ENCODE peak calls at places on chromosomes 4 and X, in nine cellular contexts. G is WTC11, A is heart left ventricle, H is epithelial cell of esophagus, E is K562, D is HL-60, M is endothelial cell, J is foreskin fibroblast, L is psoas muscle. S is an unnamed sample.

GRCh38 chr4:88356771-88357170 is 21.9 kb upstream of the HERC6 start:
- DNase-seq in G (no peak), J (peak), D (no peak), M (no peak), L (no peak), E (no peak), A (no peak), H (peak), S (no peak)

GRCh38 chr4:26235500-26235899 is 85.3 kb upstream of the RBPJ start:
- DNase-seq in E (no peak), A (peak), D (no peak), M (no peak), G (no peak), J (peak), L (peak), H (peak), S (no peak)

GRCh38 chrX:77527233-77528001 is 80.2 kb downstream of the FGF16 start:
- DNase-seq in G (peak), L (peak), J (no peak), D (no peak), M (no peak), A (peak), H (no peak), E (peak), S (no peak)

GRCh38 chr4:3630934-3631585 is 98.8 kb upstream of the LRPAP1 start:
- DNase-seq in G (no peak), A (no peak), M (no peak), H (no peak), L (no peak), D (no peak), J (no peak), E (no peak), S (no peak)

GRCh38 chr4:146023334-146023967 is 84.8 kb upstream of the ZNF827 start:
- DNase-seq in A (no peak), E (no peak), D (no peak), G (no peak), L (no peak), J (no peak), M (no peak), H (no peak), S (peak)

GRCh38 chrX:39850630-39851152 is 247.1 kb downstream of the BCOR start:
- DNase-seq in M (no peak), J (peak), L (no peak), D (peak), H (no peak), G (peak), A (no peak), E (peak), S (no peak)

GRCh38 chrX:130170752-130171445 is 863 bp upstream of the RAB33A start:
- DNase-seq in H (peak), L (peak), A (peak), D (peak), E (no peak), M (peak), J (peak), G (peak), S (peak)

GRCh38 chr4:142703694-142704309 is 142.3 kb downstream of the INPP4B start:
- DNase-seq in M (no peak), D (no peak), J (no peak), A (no peak), L (no peak), G (no peak), H (no peak), E (no peak), S (no peak)

GRCh38 chr4:105967058-105967658 is 71.9 kb downstream of the NPNT start:
- DNase-seq in H (no peak), M (no peak), A (peak), G (no peak), L (no peak), E (no peak), D (no peak), J (no peak), S (no peak)

GRCh38 chrX:143581260-143581659 is 54.6 kb downstream of the SLITRK4 start:
- DNase-seq in H (no peak), D (no peak), G (no peak), L (no peak), E (no peak), M (no peak), J (no peak), A (no peak), S (no peak)

GRCh38 chr4:93396274-93396673 is 432.3 kb upstream of the ATOH1 start:
- DNase-seq in J (peak), L (no peak), G (no peak), M (no peak), H (peak), E (no peak), A (no peak), D (no peak), S (no peak)

GRCh38 chrX:57573754-57574153 is 18.1 kb upstream of the ZXDB start:
- DNase-seq in G (no peak), H (peak), E (no peak), J (peak), D (no peak), A (no peak), M (peak), L (no peak), S (no peak)

GRCh38 chr4:150852237-150852636 is 162.8 kb downstream of the LRBA start:
- DNase-seq in D (peak), M (no peak), H (no peak), J (peak), E (no peak), A (no peak), L (no peak), G (no peak), S (no peak)

GRCh38 chr4:56388311-56388710 is 1.0 kb upstream of the AASDH start:
- DNase-seq in J (peak), L (no peak), A (no peak), H (no peak), G (no peak), M (no peak), D (no peak), E (no peak), S (no peak)

GRCh38 chrX:51643377-51643776 is 24.7 kb upstream of the CENPVL3 start:
- DNase-seq in A (no peak), E (no peak), D (no peak), L (no peak), G (no peak), J (no peak), H (no peak), M (no peak), S (no peak)

DNA sequence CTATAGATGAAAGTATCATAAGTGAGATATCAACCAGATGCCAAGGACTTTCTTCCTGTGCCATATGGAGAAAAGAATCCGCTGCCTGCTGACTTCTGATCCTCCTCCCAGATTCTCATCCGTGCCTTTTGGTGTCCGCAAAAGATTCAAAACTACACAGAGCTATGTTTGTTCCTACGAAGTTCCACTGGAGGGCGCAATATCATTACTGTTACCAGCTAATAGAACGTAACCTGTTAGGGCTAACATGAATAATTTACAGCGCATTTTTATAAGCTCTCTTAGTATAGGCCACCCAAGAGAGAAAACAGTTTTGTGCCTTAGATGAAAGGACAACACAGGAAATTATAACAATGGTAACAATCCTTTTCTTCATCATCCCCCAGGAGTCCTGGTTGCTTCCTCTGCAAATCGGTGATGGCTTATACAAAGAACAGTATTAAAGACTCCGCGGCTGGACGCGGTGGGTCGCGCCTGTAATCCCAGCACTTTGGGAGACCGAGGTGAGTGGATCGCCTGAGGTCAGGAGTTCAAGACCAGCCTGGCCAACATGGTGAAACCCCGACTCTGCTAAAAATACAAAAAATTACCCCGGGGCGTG is 22.8 kb upstream of the CENPVL3 start:
- DNase-seq in J (peak), D (no peak), A (no peak), L (no peak), G (peak), H (peak), M (peak), E (peak), S (peak)
- TF ChIP-seq CTCF in J (peak), D (no peak), A (no peak), L (peak), G (peak), H (peak), M (peak), E (peak), S (peak)

GRCh38 chr4:123386608-123387007 is 10.0 kb upstream of the SPRY1 start:
- DNase-seq in G (no peak), A (no peak), H (peak), J (no peak), D (no peak), L (no peak), M (no peak), E (no peak), S (no peak)

GRCh38 chr4:123396294-123397275 is at the start of gene SPRY1:
- DNase-seq in L (peak), G (peak), J (peak), H (peak), E (peak), A (peak), D (peak), M (peak), S (peak)

GRCh38 chr4:123393696-123394095 is 2.9 kb upstream of the SPRY1 start:
- DNase-seq in A (no peak), H (no peak), G (no peak), L (no peak), J (no peak), D (no peak), M (no peak), E (no peak), S (no peak)

DNA sequence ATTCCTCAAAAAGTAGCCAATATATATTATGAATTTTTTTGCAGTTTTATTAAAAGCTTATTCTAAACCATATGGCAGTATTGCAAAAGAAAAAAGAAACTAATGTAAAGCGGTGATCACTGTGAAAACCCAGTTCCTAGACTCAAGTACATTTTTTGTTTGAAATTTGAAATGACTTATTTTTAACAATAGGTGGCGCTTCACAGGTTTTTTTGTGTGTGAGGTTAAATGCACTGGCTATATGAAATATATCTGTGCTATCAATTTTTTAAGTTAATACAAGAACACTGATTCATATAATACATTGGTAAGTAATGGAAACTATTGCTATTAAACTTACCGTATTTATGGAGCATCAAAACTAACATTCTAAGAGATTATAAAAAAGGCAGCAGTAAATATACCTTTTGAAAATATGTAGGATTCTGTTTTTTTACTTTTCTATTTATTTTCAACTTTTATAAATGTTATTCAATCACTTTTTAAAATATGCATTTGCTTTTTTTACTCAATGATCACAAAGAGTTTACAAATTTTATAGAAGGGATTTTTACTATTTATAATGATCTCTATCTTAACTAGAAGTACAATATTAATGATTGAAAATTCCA is 5.6 kb upstream of the SPRY1 start:
- DNase-seq in A (no peak), M (no peak), J (peak), H (peak), D (no peak), L (no peak), E (peak), G (no peak), S (no peak)
- TF ChIP-seq CTCF in A (peak), M (peak), J (peak), H (peak), D (no peak), L (peak), E (peak), G (no peak), S (peak)

GRCh38 chrX:68146054-68146453 is 287.2 kb downstream of the OPHN1 start:
- DNase-seq in D (no peak), J (peak), G (no peak), A (no peak), E (no peak), L (no peak), M (no peak), H (peak), S (no peak)
- TF ChIP-seq CTCF in D (peak), J (peak), G (no peak), A (peak), E (peak), L (peak), M (no peak), H (peak), S (peak)

GRCh38 chr4:158811216-158811540 is 42.4 kb downstream of the FNIP2 start:
- DNase-seq in M (no peak), L (no peak), H (no peak), D (no peak), E (no peak), G (no peak), J (no peak), A (no peak), S (no peak)

GRCh38 chr4:158812543-158812942 is 43.7 kb downstream of the FNIP2 start:
- DNase-seq in D (no peak), H (no peak), J (no peak), G (no peak), E (no peak), L (no peak), A (no peak), M (no peak), S (no peak)

GRCh38 chr4:158812133-158812532 is 43.3 kb downstream of the FNIP2 start:
- DNase-seq in L (no peak), M (no peak), A (no peak), J (no peak), E (no peak), H (no peak), G (no peak), D (no peak), S (no peak)

GRCh38 chr4:158810487-158811215 is 41.8 kb downstream of the FNIP2 start:
- DNase-seq in L (peak), H (peak), D (no peak), J (peak), M (no peak), A (peak), G (no peak), E (no peak), S (no peak)

DNA sequence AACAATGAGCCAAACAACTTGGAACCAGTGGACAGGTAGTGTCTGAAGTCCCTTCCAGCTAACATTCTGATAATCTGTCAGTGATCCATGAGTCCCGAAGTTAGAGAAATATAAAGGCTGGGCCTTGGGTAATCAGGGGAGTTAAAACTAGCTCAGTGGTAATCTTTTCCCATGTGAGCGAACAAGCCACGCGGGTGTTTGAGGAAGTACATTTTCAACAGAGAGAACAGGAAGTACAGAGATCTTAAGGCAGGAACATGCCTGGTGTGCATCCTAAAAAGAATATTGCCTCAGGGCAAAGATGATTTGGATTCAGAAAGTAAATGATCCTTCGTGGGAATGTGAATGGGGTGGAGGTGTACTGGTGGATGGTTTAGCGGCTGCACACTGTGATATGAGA is 42.9 kb downstream of the FNIP2 start:
- DNase-seq in H (peak), J (peak), E (no peak), M (no peak), G (no peak), A (peak), L (no peak), D (peak), S (no peak)
- TF ChIP-seq CTCF in H (no peak), J (no peak), E (no peak), M (no peak), G (no peak), A (no peak), L (no peak), D (no peak), S (no peak)

DNA sequence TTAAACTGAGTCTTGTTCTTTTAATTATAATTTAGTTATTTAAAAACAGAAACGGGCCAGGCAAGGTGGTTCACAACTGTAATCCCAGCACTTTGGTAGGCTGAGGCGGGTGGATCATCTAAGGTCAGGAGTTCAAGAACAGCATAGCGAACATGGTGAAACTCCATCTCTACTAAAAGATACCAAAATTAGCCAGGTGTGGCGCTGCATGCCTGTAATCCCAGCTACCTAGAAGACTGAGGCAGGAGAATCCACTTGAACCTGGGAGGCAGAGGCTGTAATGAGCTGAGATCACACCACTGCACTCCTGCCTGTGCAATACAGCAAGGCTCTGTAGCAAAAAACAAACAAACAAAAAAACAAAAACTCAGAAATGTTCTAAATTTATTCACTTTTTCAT is 852.9 kb downstream of the TECRL start:
- DNase-seq in A (no peak), G (peak), D (no peak), E (no peak), M (no peak), L (no peak), H (no peak), J (no peak), S (no peak)
- TF ChIP-seq CTCF in A (no peak), G (peak), D (no peak), E (no peak), M (no peak), L (no peak), H (no peak), J (no peak), S (no peak)

GRCh38 chr4:8857682-8858187 is 13.9 kb downstream of the HMX1 start:
- DNase-seq in M (no peak), L (no peak), G (no peak), A (no peak), H (no peak), D (no peak), E (no peak), J (no peak), S (no peak)

GRCh38 chr4:8854016-8854415 is 17.6 kb downstream of the HMX1 start:
- DNase-seq in D (no peak), H (no peak), M (no peak), A (no peak), G (no peak), J (no peak), L (no peak), E (no peak), S (no peak)

GRCh38 chr4:8856835-8857590 is 14.6 kb downstream of the HMX1 start:
- DNase-seq in L (no peak), E (no peak), A (no peak), G (peak), J (no peak), D (no peak), H (no peak), M (no peak), S (no peak)

GRCh38 chr4:8854866-8855265 is 16.8 kb downstream of the HMX1 start:
- DNase-seq in H (peak), E (no peak), G (no peak), A (no peak), L (no peak), M (no peak), D (no peak), J (peak), S (no peak)

DNA sequence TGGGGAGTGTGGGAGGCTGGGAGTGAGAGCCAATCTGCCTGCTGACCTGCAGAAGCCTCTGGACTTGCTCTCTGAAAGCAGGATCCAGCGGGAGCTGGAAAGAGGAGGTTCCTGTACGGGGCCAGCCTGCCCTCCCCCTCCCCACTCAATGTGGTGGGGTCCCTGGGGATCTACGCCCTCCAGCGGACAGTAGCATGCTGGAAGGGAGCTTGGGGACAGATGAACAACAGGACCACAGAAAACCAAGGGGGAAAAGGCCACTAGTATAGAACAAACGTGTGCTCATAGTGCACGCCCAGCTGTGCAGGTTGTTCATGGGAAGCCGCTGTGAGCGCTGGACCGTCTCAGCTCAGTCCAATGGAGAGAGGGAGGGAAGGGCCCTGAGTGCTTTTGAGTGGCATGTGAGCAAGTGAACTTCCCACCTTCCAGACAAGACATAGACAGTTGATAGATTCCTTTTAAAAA is 15.8 kb downstream of the HMX1 start:
- DNase-seq in G (peak), J (no peak), H (no peak), L (no peak), M (no peak), D (no peak), E (peak), A (no peak), S (no peak)
- TF ChIP-seq CTCF in G (no peak), J (no peak), H (no peak), L (no peak), M (no peak), D (no peak), E (no peak), A (no peak), S (no peak)

GRCh38 chr4:127788517-127788916 is 6.4 kb downstream of the HSPA4L start:
- DNase-seq in G (no peak), H (peak), A (no peak), E (no peak), J (no peak), D (no peak), M (no peak), L (no peak), S (no peak)
- TF ChIP-seq CTCF in G (no peak), H (peak), A (no peak), E (peak), J (no peak), D (no peak), M (no peak), L (no peak), S (peak)

DNA sequence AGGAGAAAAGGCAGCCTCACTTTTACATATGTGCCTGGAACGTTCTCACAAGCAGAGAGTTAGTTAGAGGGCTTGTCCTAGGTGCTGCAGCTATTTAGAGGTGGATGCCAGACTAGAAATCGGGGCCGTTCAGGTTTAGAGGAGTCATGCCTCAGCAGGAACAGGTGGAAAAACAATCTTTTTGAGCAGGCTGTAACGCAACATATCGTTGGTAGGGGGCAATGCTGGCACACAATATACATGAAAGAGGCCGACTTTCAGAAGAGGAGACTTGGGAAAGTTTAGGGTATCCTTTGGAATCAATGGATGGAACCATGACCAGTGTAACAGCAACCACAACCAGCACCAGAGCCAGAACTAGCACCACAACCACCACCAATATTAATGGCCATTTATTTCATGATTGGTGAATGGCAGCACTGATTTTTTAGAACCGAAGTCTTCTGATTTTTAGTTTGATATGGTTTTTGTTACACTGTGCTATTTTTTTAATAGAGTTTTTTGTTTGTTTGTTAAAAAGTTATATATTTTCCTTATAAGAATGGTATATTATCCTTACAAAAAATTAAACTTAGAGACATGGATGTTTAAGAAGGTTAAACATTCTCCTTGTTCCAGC is 14.9 kb upstream of the PAQR3 start:
- DNase-seq in J (peak), H (peak), D (no peak), G (peak), M (peak), E (peak), A (no peak), L (no peak), S (no peak)
- TF ChIP-seq CTCF in J (peak), H (peak), D (peak), G (peak), M (peak), E (peak), A (no peak), L (no peak), S (peak)

GRCh38 chr4:107666134-107666533 is 53.9 kb downstream of the PAPSS1 start:
- DNase-seq in L (no peak), G (no peak), E (no peak), M (no peak), H (peak), A (no peak), J (peak), D (no peak), S (no peak)
- TF ChIP-seq CTCF in L (peak), G (no peak), E (no peak), M (no peak), H (no peak), A (no peak), J (peak), D (no peak), S (peak)

GRCh38 chr4:126593626-126594025 is 1039.1 kb upstream of the INTU start:
- DNase-seq in E (no peak), D (no peak), J (no peak), A (no peak), L (no peak), G (no peak), H (no peak), M (no peak), S (no peak)
- TF ChIP-seq CTCF in E (no peak), D (no peak), J (no peak), A (no peak), L (no peak), G (no peak), H (no peak), M (no peak), S (no peak)